ENCODE peak calls at places on chromosomes 6 and 20, in ten cellular contexts. H is tibial nerve; L is HFFc6; B is NCI-H510A; R is activated CD4-positive, alpha-beta T cell treated with anti-CD3 and anti-CD28 coated beads, Interleukin-2, amount 50 U/mL, for 48 hours; J is CD8-positive, alpha-beta memory T cell; T is HEK293T; C is heart right ventricle; A is colonic mucosa; I is ACHN. Y is an unnamed sample.

GRCh38 chr20:47070176-47070575 is 175.5 kb downstream of the EYA2 start:
- DNase-seq in H (no peak), L (no peak), B (no peak), R (no peak), J (no peak), T (no peak), C (no peak), A (no peak), I (no peak), Y (no peak)

GRCh38 chr6:81999270-81999669 is 246.8 kb upstream of the TENT5A start:
- DNase-seq in H (no peak), L (peak), B (no peak), R (no peak), J (no peak), T (no peak), C (no peak), A (no peak), I (no peak), Y (no peak)

GRCh38 chr20:22577515-22578220 is 6.7 kb downstream of the FOXA2 start:
- DNase-seq in H (no peak), L (no peak), B (no peak), R (no peak), J (no peak), T (no peak), C (no peak), A (peak), I (no peak), Y (no peak)

GRCh38 chr20:11921326-11921725 is 3.6 kb downstream of the BTBD3 start:
- DNase-seq in H (no peak), L (no peak), B (peak), R (no peak), J (no peak), T (no peak), C (no peak), A (no peak), I (no peak), Y (no peak)

GRCh38 chr6:16822529-16822928 is 61.3 kb upstream of the ATXN1 start:
- DNase-seq in H (no peak), L (no peak), B (no peak), R (no peak), J (no peak), T (no peak), C (no peak), A (no peak), I (no peak), Y (no peak)

GRCh38 chr20:6012166-6012565 is 41.7 kb downstream of the LRRN4 start:
- DNase-seq in H (no peak), L (no peak), B (no peak), R (no peak), J (no peak), T (no peak), C (no peak), A (no peak), I (no peak), Y (no peak)

GRCh38 chr6:119348308-119349040 is 1.1 kb downstream of the MAN1A1 start:
- DNase-seq in H (no peak), L (no peak), B (no peak), R (peak), J (peak), T (peak), C (peak), A (peak), I (no peak), Y (no peak)

GRCh38 chr6:44201200-44201599 is 15.5 kb upstream of the MYMX start:
- DNase-seq in H (no peak), L (no peak), B (no peak), R (no peak), J (no peak), T (no peak), C (no peak), A (peak), I (no peak), Y (no peak)

GRCh38 chr6:163752446-163752845 is 337.9 kb downstream of the QKI start:
- DNase-seq in H (no peak), L (no peak), B (no peak), R (no peak), J (no peak), T (no peak), C (no peak), A (no peak), I (no peak), Y (no peak)

GRCh38 chr6:15945593-15946159 is 183.2 kb upstream of the MYLIP start:
- DNase-seq in H (no peak), L (no peak), B (no peak), R (no peak), J (no peak), T (no peak), C (no peak), A (no peak), I (no peak), Y (no peak)

GRCh38 chr6:84618836-84619235 is 145.6 kb downstream of the TBX18 start:
- DNase-seq in H (no peak), L (peak), B (no peak), R (no peak), J (no peak), T (peak), C (no peak), A (no peak), I (no peak), Y (no peak)

GRCh38 chr6:83853178-83853967 is at the start of gene RIPPLY2:
- DNase-seq in H (no peak), L (no peak), B (peak), R (peak), J (no peak), T (peak), C (peak), A (peak), I (peak), Y (no peak)

GRCh38 chr6:154302111-154302752 is 54.4 kb downstream of the IPCEF1 start:
- DNase-seq in H (no peak), L (peak), B (no peak), R (peak), J (no peak), T (no peak), C (no peak), A (no peak), I (peak), Y (no peak)

GRCh38 chr20:63558804-63559484 is 5.0 kb downstream of the FNDC11 start:
- DNase-seq in H (no peak), L (no peak), B (no peak), R (no peak), J (no peak), T (no peak), C (no peak), A (peak), I (no peak), Y (no peak)

GRCh38 chr6:79548310-79548709 is 11.1 kb upstream of the LCA5 start:
- DNase-seq in H (no peak), L (no peak), B (no peak), R (no peak), J (no peak), T (no peak), C (no peak), A (no peak), I (no peak), Y (no peak)

GRCh38 chr20:47244451-47244850 is 112.0 kb downstream of the ZMYND8 start:
- DNase-seq in H (no peak), L (no peak), B (no peak), R (no peak), J (no peak), T (no peak), C (no peak), A (no peak), I (no peak), Y (no peak)

GRCh38 chr20:1503564-1504227 is 12.5 kb upstream of the SIRPB2 start:
- DNase-seq in H (peak), L (peak), B (peak), R (peak), J (peak), T (peak), C (peak), A (peak), I (peak), Y (peak)

GRCh38 chr20:63103402-63104311 is 96.9 kb upstream of the BHLHE23 start:
- DNase-seq in H (no peak), L (no peak), B (no peak), R (no peak), J (no peak), T (no peak), C (peak), A (no peak), I (peak), Y (no peak)

GRCh38 chr20:21505161-21505809 is 8.6 kb downstream of the NKX2-2 start:
- DNase-seq in H (peak), L (peak), B (peak), R (peak), J (peak), T (peak), C (peak), A (peak), I (peak), Y (peak)

GRCh38 chr20:15618912-15619311 is 954.3 kb downstream of the KIF16B start:
- DNase-seq in H (no peak), L (no peak), B (no peak), R (no peak), J (no peak), T (no peak), C (no peak), A (no peak), I (no peak), Y (no peak)

GRCh38 chr6:44037847-44038542 is 89.3 kb downstream of the MRPL14 start:
- DNase-seq in H (no peak), L (no peak), B (no peak), R (no peak), J (no peak), T (no peak), C (no peak), A (no peak), I (no peak), Y (no peak)

GRCh38 chr20:61525781-61526431 is 273.8 kb downstream of the CDH4 start:
- DNase-seq in H (no peak), L (no peak), B (no peak), R (no peak), J (no peak), T (no peak), C (no peak), A (no peak), I (no peak), Y (no peak)

GRCh38 chr6:105452924-105453756 is 50.3 kb upstream of the PREP start:
- DNase-seq in H (no peak), L (no peak), B (no peak), R (peak), J (peak), T (no peak), C (no peak), A (no peak), I (no peak), Y (peak)